ENCODE peak calls at places on chromosomes 4 and X, in nine cellular contexts. One of them, this sample, is unnamed.

GRCh38 chr4:75708218-75708691 is 16.1 kb upstream of the USO1 start:
- DNase-seq in sigmoid colon: no peak
- DNase-seq in AG04450: no peak
- DNase-seq in HepG2: peak
- DNase-seq in hepatocyte: peak
- DNase-seq in CD4-positive, alpha-beta T cell: peak
- DNase-seq in astrocyte of the spinal cord: no peak
- DNase-seq in Calu3: no peak
- DNase-seq in right lobe of liver: no peak
- DNase-seq in this sample: no peak

GRCh38 chrX:107659768-107660167 is 31.5 kb downstream of the PRPS1 start:
- DNase-seq in astrocyte of the spinal cord: peak
- DNase-seq in AG04450: no peak
- DNase-seq in HepG2: peak
- DNase-seq in Calu3: no peak
- DNase-seq in CD4-positive, alpha-beta T cell: no peak
- DNase-seq in sigmoid colon: no peak
- DNase-seq in right lobe of liver: no peak
- DNase-seq in hepatocyte: peak
- DNase-seq in this sample: no peak

GRCh38 chr4:70901984-70902576 is at the start of gene MOB1B:
- DNase-seq in astrocyte of the spinal cord: peak
- DNase-seq in CD4-positive, alpha-beta T cell: peak
- DNase-seq in AG04450: peak
- DNase-seq in HepG2: peak
- DNase-seq in right lobe of liver: peak
- DNase-seq in sigmoid colon: peak
- DNase-seq in hepatocyte: peak
- DNase-seq in Calu3: peak
- DNase-seq in this sample: peak

GRCh38 chr4:113945906-113946305 is 33.5 kb downstream of the ARSJ start:
- DNase-seq in CD4-positive, alpha-beta T cell: no peak
- DNase-seq in hepatocyte: no peak
- DNase-seq in AG04450: no peak
- DNase-seq in HepG2: no peak
- DNase-seq in sigmoid colon: no peak
- DNase-seq in astrocyte of the spinal cord: peak
- DNase-seq in Calu3: no peak
- DNase-seq in right lobe of liver: no peak
- DNase-seq in this sample: no peak

GRCh38 chr4:111074523-111075114 is 451.7 kb upstream of the PITX2 start:
- DNase-seq in CD4-positive, alpha-beta T cell: no peak
- DNase-seq in Calu3: no peak
- DNase-seq in sigmoid colon: no peak
- DNase-seq in AG04450: no peak
- DNase-seq in hepatocyte: no peak
- DNase-seq in HepG2: no peak
- DNase-seq in astrocyte of the spinal cord: no peak
- DNase-seq in right lobe of liver: no peak
- DNase-seq in this sample: peak

GRCh38 chr4:112897548-112897947 is 151.9 kb upstream of the ANK2 start:
- DNase-seq in astrocyte of the spinal cord: no peak
- DNase-seq in Calu3: no peak
- DNase-seq in right lobe of liver: no peak
- DNase-seq in CD4-positive, alpha-beta T cell: no peak
- DNase-seq in sigmoid colon: no peak
- DNase-seq in hepatocyte: no peak
- DNase-seq in HepG2: peak
- DNase-seq in AG04450: no peak
- DNase-seq in this sample: peak

GRCh38 chrX:65093658-65094057 is 117.4 kb upstream of the ZC4H2 start:
- DNase-seq in AG04450: no peak
- DNase-seq in sigmoid colon: no peak
- DNase-seq in Calu3: no peak
- DNase-seq in astrocyte of the spinal cord: no peak
- DNase-seq in hepatocyte: no peak
- DNase-seq in CD4-positive, alpha-beta T cell: no peak
- DNase-seq in right lobe of liver: no peak
- DNase-seq in HepG2: peak
- DNase-seq in this sample: no peak

GRCh38 chr4:180973894-180974293 is 1269.3 kb upstream of the TENM3 start:
- DNase-seq in astrocyte of the spinal cord: no peak
- DNase-seq in AG04450: no peak
- DNase-seq in sigmoid colon: no peak
- DNase-seq in CD4-positive, alpha-beta T cell: no peak
- DNase-seq in HepG2: no peak
- DNase-seq in Calu3: no peak
- DNase-seq in hepatocyte: no peak
- DNase-seq in right lobe of liver: no peak
- DNase-seq in this sample: no peak

GRCh38 chr4:79653871-79654270 is 245.8 kb upstream of the GK2 start:
- DNase-seq in sigmoid colon: no peak
- DNase-seq in hepatocyte: no peak
- DNase-seq in astrocyte of the spinal cord: peak
- DNase-seq in HepG2: no peak
- DNase-seq in right lobe of liver: no peak
- DNase-seq in Calu3: peak
- DNase-seq in AG04450: no peak
- DNase-seq in CD4-positive, alpha-beta T cell: no peak
- DNase-seq in this sample: no peak

GRCh38 chr4:102404551-102404969 is 59.3 kb upstream of the SLC39A8 start:
- DNase-seq in astrocyte of the spinal cord: no peak
- DNase-seq in hepatocyte: no peak
- DNase-seq in CD4-positive, alpha-beta T cell: no peak
- DNase-seq in HepG2: no peak
- DNase-seq in AG04450: no peak
- DNase-seq in Calu3: no peak
- DNase-seq in right lobe of liver: no peak
- DNase-seq in sigmoid colon: no peak
- DNase-seq in this sample: peak

GRCh38 chr4:102566426-102566825 is 65.3 kb downstream of the NFKB1 start:
- DNase-seq in AG04450: no peak
- DNase-seq in astrocyte of the spinal cord: no peak
- DNase-seq in HepG2: no peak
- DNase-seq in CD4-positive, alpha-beta T cell: no peak
- DNase-seq in sigmoid colon: no peak
- DNase-seq in right lobe of liver: no peak
- DNase-seq in Calu3: no peak
- DNase-seq in hepatocyte: no peak
- DNase-seq in this sample: no peak

GRCh38 chr4:8185280-8185679 is 13.8 kb upstream of the SH3TC1 start:
- DNase-seq in astrocyte of the spinal cord: peak
- DNase-seq in Calu3: no peak
- DNase-seq in sigmoid colon: no peak
- DNase-seq in HepG2: no peak
- DNase-seq in AG04450: no peak
- DNase-seq in hepatocyte: no peak
- DNase-seq in CD4-positive, alpha-beta T cell: no peak
- DNase-seq in right lobe of liver: no peak
- DNase-seq in this sample: no peak

GRCh38 chr4:185839770-185840169 is 27.8 kb upstream of the SORBS2 start:
- DNase-seq in right lobe of liver: no peak
- DNase-seq in HepG2: no peak
- DNase-seq in astrocyte of the spinal cord: peak
- DNase-seq in hepatocyte: peak
- DNase-seq in CD4-positive, alpha-beta T cell: no peak
- DNase-seq in sigmoid colon: no peak
- DNase-seq in Calu3: no peak
- DNase-seq in AG04450: no peak
- DNase-seq in this sample: no peak

GRCh38 chrX:7574325-7574724 is 268.6 kb upstream of the VCX start:
- DNase-seq in sigmoid colon: no peak
- DNase-seq in hepatocyte: peak
- DNase-seq in HepG2: peak
- DNase-seq in AG04450: no peak
- DNase-seq in astrocyte of the spinal cord: peak
- DNase-seq in CD4-positive, alpha-beta T cell: no peak
- DNase-seq in right lobe of liver: no peak
- DNase-seq in Calu3: no peak
- DNase-seq in this sample: peak

DNA sequence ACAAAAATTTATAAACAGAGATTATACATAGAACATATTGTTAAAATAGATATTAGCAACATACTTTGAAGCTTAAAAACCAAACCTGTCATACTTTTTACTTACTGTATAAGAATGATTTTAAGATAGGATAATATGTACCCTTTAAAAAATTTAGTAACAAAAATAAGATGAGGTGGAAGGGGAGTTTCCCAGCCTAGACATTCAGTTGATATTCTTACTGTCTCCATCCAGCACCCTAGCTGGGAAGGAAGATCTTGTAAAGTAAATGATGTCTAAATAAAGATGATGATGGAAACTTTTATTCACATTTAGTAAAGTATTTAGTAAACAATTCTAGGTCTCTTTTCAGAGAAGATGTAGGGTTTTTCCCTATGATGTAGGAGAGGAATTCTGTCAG is 136.7 kb downstream of the RAPGEF2 start:
- DNase-seq in hepatocyte: no peak
- DNase-seq in astrocyte of the spinal cord: no peak
- DNase-seq in sigmoid colon: no peak
- DNase-seq in AG04450: no peak
- DNase-seq in HepG2: no peak
- DNase-seq in CD4-positive, alpha-beta T cell: no peak
- DNase-seq in right lobe of liver: no peak
- DNase-seq in Calu3: no peak
- DNase-seq in this sample: no peak
- TF ChIP-seq CTCF in hepatocyte: no peak
- TF ChIP-seq CTCF in astrocyte of the spinal cord: no peak
- TF ChIP-seq CTCF in sigmoid colon: no peak
- TF ChIP-seq CTCF in AG04450: no peak
- TF ChIP-seq CTCF in HepG2: no peak
- TF ChIP-seq CTCF in CD4-positive, alpha-beta T cell: no peak
- TF ChIP-seq CTCF in right lobe of liver: no peak
- TF ChIP-seq CTCF in Calu3: no peak
- TF ChIP-seq CTCF in this sample: no peak

GRCh38 chrX:129316461-129316860 is 206.8 kb downstream of the SMARCA1 start:
- DNase-seq in CD4-positive, alpha-beta T cell: no peak
- DNase-seq in HepG2: no peak
- DNase-seq in hepatocyte: no peak
- DNase-seq in Calu3: no peak
- DNase-seq in AG04450: no peak
- DNase-seq in right lobe of liver: no peak
- DNase-seq in sigmoid colon: no peak
- DNase-seq in astrocyte of the spinal cord: no peak
- DNase-seq in this sample: no peak

GRCh38 chrX:129323115-129323514 is 200.2 kb downstream of the SMARCA1 start:
- DNase-seq in hepatocyte: no peak
- DNase-seq in CD4-positive, alpha-beta T cell: no peak
- DNase-seq in AG04450: no peak
- DNase-seq in HepG2: no peak
- DNase-seq in sigmoid colon: no peak
- DNase-seq in astrocyte of the spinal cord: peak
- DNase-seq in right lobe of liver: no peak
- DNase-seq in Calu3: no peak
- DNase-seq in this sample: no peak

DNA sequence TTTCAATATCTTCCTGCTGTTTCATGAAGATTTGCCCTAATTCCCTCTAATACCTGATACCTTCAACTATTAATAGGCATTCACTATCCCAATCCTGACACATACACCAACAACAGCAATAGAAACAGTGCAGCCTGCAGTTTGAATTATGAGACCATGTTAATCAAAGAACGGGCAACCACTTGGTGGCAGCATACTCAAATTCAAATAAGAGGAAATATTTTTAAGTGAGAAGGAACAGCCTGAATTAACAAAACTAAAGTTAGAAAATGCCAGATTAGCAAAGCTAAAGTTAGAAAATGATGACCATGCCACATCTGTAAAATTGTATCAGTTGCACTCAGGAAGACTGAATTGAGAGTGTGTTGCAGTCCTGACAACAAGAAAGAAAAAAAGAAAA is 204.9 kb downstream of the SMARCA1 start:
- DNase-seq in astrocyte of the spinal cord: peak
- DNase-seq in Calu3: peak
- DNase-seq in right lobe of liver: no peak
- DNase-seq in CD4-positive, alpha-beta T cell: no peak
- DNase-seq in sigmoid colon: no peak
- DNase-seq in hepatocyte: peak
- DNase-seq in HepG2: peak
- DNase-seq in AG04450: no peak
- DNase-seq in this sample: no peak
- TF ChIP-seq CTCF in astrocyte of the spinal cord: peak
- TF ChIP-seq CTCF in Calu3: no peak
- TF ChIP-seq CTCF in right lobe of liver: peak
- TF ChIP-seq CTCF in CD4-positive, alpha-beta T cell: no peak
- TF ChIP-seq CTCF in sigmoid colon: no peak
- TF ChIP-seq CTCF in hepatocyte: peak
- TF ChIP-seq CTCF in HepG2: peak
- TF ChIP-seq CTCF in AG04450: peak
- TF ChIP-seq CTCF in this sample: peak

DNA sequence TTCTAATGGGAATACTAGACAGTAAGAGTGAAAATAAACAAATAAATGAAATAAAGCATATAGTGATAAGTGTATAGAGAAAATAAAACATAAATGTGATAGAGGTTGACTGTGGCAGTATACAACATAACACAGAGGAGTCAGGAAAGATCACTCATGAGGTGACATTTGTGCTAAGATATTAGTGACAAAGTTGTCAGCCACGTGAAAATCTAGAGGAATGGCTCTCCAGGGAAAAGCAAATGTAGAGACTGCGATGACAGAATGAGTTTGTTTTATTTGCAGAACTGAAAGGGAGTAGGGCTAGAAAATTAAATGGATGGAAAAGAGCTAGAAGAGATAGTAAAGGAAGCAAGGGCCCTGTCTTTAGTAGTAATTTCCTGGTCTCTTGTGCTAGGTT is 72.8 kb upstream of the GABRA2 start:
- DNase-seq in sigmoid colon: no peak
- DNase-seq in astrocyte of the spinal cord: no peak
- DNase-seq in CD4-positive, alpha-beta T cell: no peak
- DNase-seq in right lobe of liver: no peak
- DNase-seq in AG04450: no peak
- DNase-seq in hepatocyte: no peak
- DNase-seq in Calu3: no peak
- DNase-seq in HepG2: no peak
- DNase-seq in this sample: no peak
- TF ChIP-seq CTCF in sigmoid colon: no peak
- TF ChIP-seq CTCF in astrocyte of the spinal cord: no peak
- TF ChIP-seq CTCF in CD4-positive, alpha-beta T cell: no peak
- TF ChIP-seq CTCF in right lobe of liver: no peak
- TF ChIP-seq CTCF in AG04450: no peak
- TF ChIP-seq CTCF in hepatocyte: no peak
- TF ChIP-seq CTCF in Calu3: no peak
- TF ChIP-seq CTCF in HepG2: no peak
- TF ChIP-seq CTCF in this sample: no peak

DNA sequence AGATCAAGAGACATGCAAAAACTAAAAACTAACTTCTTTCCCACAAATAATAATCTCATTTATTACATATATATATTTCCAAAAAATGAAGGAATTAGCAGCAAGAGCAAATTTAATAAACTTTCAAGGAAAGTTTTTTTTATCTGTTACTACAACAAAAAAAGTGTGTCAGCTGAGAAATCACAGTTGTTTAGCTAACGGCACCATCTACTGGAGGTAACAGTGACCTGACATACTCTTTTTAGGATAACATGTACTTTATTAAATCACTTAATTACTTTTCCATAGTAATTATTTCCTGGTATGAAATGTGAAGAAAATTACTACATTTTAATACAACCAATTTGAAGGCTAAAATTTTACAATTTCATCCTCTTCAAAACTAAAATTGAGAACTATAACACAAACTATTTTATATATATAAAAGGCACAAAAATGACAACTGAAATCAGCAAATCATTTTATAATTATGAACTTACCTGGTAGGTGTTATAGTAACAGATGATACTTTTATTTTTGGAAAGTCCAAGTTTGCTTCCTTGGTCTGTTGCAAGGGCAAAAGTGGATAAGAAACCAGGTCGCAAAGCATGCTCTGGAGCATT is 9.1 kb downstream of the LAMTOR3 start:
- DNase-seq in CD4-positive, alpha-beta T cell: peak
- DNase-seq in sigmoid colon: no peak
- DNase-seq in hepatocyte: peak
- DNase-seq in Calu3: peak
- DNase-seq in HepG2: peak
- DNase-seq in AG04450: no peak
- DNase-seq in astrocyte of the spinal cord: peak
- DNase-seq in right lobe of liver: no peak
- DNase-seq in this sample: no peak
- TF ChIP-seq CTCF in CD4-positive, alpha-beta T cell: peak
- TF ChIP-seq CTCF in sigmoid colon: peak
- TF ChIP-seq CTCF in hepatocyte: peak
- TF ChIP-seq CTCF in Calu3: no peak
- TF ChIP-seq CTCF in HepG2: peak
- TF ChIP-seq CTCF in AG04450: peak
- TF ChIP-seq CTCF in astrocyte of the spinal cord: peak
- TF ChIP-seq CTCF in right lobe of liver: peak
- TF ChIP-seq CTCF in this sample: peak